ENCODE peak calls at places on chromosomes 3 and 15, in eight cellular contexts. J is retina; R is SW480; T is HEK293T; W is activated T-helper 1 cell treated with anti-CD3 and anti-CD28 coated beads, Interleukin-12 subunit alpha, Interleukin-12 subunit beta, Interleukin-2, Interleukin-4 antibody, amounts not matched to agents 30 ng/mL and 10 ng/mL and 1 ng/mL, durations not matched to agents 14 hours and 24 hours and 36 hours; Y is HS-5; G is activated T-cell treated with anti-CD3 and anti-CD28 coated beads for 48 hours; K is A172. U is an unnamed sample.

GRCh38 chr3:132660745-132661067 is 577 bp downstream of the UBA5 start:
- DNase-seq in J (no peak), R (no peak), T (no peak), W (no peak), Y (no peak), G (no peak), K (peak; percentile 30), U (no peak)

GRCh38 chr15:68241088-68241935 is 11.8 kb upstream of the CLN6 start:
- DNase-seq in J (no peak), R (no peak), T (no peak), W (no peak), Y (no peak), G (no peak), K (no peak), U (no peak)

GRCh38 chr3:57078366-57079220 is 18.1 kb downstream of the SPATA12 start:
- DNase-seq in J (peak; percentile 78), R (peak; percentile 66), T (peak; percentile 57), W (no peak), Y (no peak), G (peak; percentile 14), K (peak; percentile 46), U (no peak)

GRCh38 chr3:126419886-126420786 is 25.4 kb downstream of the CFAP100 start:
- DNase-seq in J (no peak), R (peak; percentile 33), T (no peak), W (no peak), Y (no peak), G (no peak), K (peak; percentile 47), U (no peak)

GRCh38 chr3:166013073-166013679 is 176.0 kb upstream of the BCHE start:
- DNase-seq in J (no peak), R (peak; percentile 26), T (peak; percentile 10), W (no peak), Y (peak; percentile 22), G (no peak), K (peak; percentile 55), U (peak; percentile 8)

GRCh38 chr15:46853600-46853999 is 863.7 kb upstream of the SEMA6D start:
- DNase-seq in J (no peak), R (no peak), T (no peak), W (no peak), Y (no peak), G (no peak), K (no peak), U (no peak)

GRCh38 chr3:65955792-65956477 is 82.8 kb downstream of the MAGI1 start:
- DNase-seq in J (no peak), R (peak; percentile 71), T (no peak), W (no peak), Y (peak; percentile 74), G (no peak), K (peak; percentile 76), U (peak; percentile 60)

GRCh38 chr3:138625707-138626365 is 17.3 kb downstream of the FAIM start:
- DNase-seq in J (no peak), R (peak; percentile 28), T (no peak), W (no peak), Y (peak; percentile 37), G (no peak), K (peak; percentile 68), U (peak; percentile 29)

GRCh38 chr3:45232531-45232930 is 6.4 kb upstream of the TMEM158 start:
- DNase-seq in J (no peak), R (no peak), T (no peak), W (no peak), Y (no peak), G (no peak), K (no peak), U (no peak)

GRCh38 chr15:99057697-99058420 is 47.0 kb upstream of the SYNM start:
- DNase-seq in J (peak; percentile 31), R (no peak), T (no peak), W (no peak), Y (no peak), G (no peak), K (no peak), U (no peak)

GRCh38 chr3:26118165-26118564 is 328.3 kb downstream of the OXSM start:
- DNase-seq in J (no peak), R (no peak), T (peak; percentile 17), W (no peak), Y (no peak), G (no peak), K (no peak), U (no peak)

GRCh38 chr3:166367947-166368533 is 530.8 kb upstream of the BCHE start:
- DNase-seq in J (no peak), R (no peak), T (no peak), W (no peak), Y (no peak), G (no peak), K (peak; percentile 6), U (no peak)

GRCh38 chr3:6189384-6189783 is 671.5 kb upstream of the GRM7 start:
- DNase-seq in J (no peak), R (no peak), T (no peak), W (no peak), Y (no peak), G (no peak), K (no peak), U (no peak)

GRCh38 chr15:43241100-43241499 is 20.3 kb upstream of the EPB42 start:
- DNase-seq in J (no peak), R (no peak), T (no peak), W (no peak), Y (no peak), G (no peak), K (no peak), U (no peak)

GRCh38 chr15:96066126-96066525 is 264.4 kb upstream of the NR2F2 start:
- DNase-seq in J (no peak), R (no peak), T (no peak), W (no peak), Y (no peak), G (no peak), K (no peak), U (no peak)

GRCh38 chr3:192921793-192922192 is 4.1 kb upstream of the MB21D2 start:
- DNase-seq in J (no peak), R (no peak), T (no peak), W (no peak), Y (no peak), G (no peak), K (no peak), U (no peak)

GRCh38 chr15:78047631-78048409 is 29.7 kb downstream of the TBC1D2B start:
- DNase-seq in J (no peak), R (no peak), T (no peak), W (no peak), Y (no peak), G (no peak), K (peak; percentile 29), U (no peak)

GRCh38 chr15:44715142-44715796 is 4.0 kb downstream of the B2M start:
- DNase-seq in J (no peak), R (no peak), T (no peak), W (no peak), Y (no peak), G (no peak), K (no peak), U (no peak)

GRCh38 chr15:28885630-28886430 is at the start of gene APBA2:
- DNase-seq in J (peak; percentile 89), R (no peak), T (peak; percentile 65), W (peak; percentile 6), Y (no peak), G (peak; percentile 52), K (no peak), U (no peak)

GRCh38 chr3:69326821-69327433 is 59.0 kb downstream of the FRMD4B start:
- DNase-seq in J (no peak), R (no peak), T (no peak), W (peak; percentile 67), Y (no peak), G (peak; percentile 39), K (peak; percentile 11), U (no peak)

GRCh38 chr3:197541756-197542539 is 13.8 kb downstream of the BDH1 start:
- DNase-seq in J (peak; percentile 44), R (no peak), T (no peak), W (no peak), Y (no peak), G (no peak), K (peak; percentile 93), U (no peak)

GRCh38 chr3:160194438-160194837 is 30.8 kb upstream of the C3orf80 start:
- DNase-seq in J (no peak), R (no peak), T (no peak), W (no peak), Y (no peak), G (no peak), K (no peak), U (no peak)

GRCh38 chr3:196650740-196651311 is 11.3 kb downstream of the NRROS start:
- DNase-seq in J (no peak), R (peak; percentile 55), T (no peak), W (no peak), Y (peak; percentile 91), G (no peak), K (peak; percentile 97), U (peak; percentile 77)

GRCh38 chr3:107068980-107069379 is 308.3 kb upstream of the CCDC54 start:
- DNase-seq in J (no peak), R (peak; percentile 14), T (no peak), W (no peak), Y (peak; percentile 75), G (no peak), K (peak; percentile 67), U (peak; percentile 29)

GRCh38 chr15:31325432-31325975 is 1.1 kb upstream of the KLF13 start:
- DNase-seq in J (no peak), R (peak; percentile 6), T (peak; percentile 21), W (peak; percentile 41), Y (no peak), G (no peak), K (no peak), U (no peak)

GRCh38 chr15:78103406-78104118 is 11.2 kb downstream of the SH2D7 start:
- DNase-seq in J (no peak), R (no peak), T (no peak), W (peak; percentile 72), Y (no peak), G (peak; percentile 56), K (no peak), U (no peak)

GRCh38 chr3:129425619-129426018 is 2.8 kb downstream of the EFCAB12 start:
- DNase-seq in J (no peak), R (no peak), T (no peak), W (no peak), Y (no peak), G (no peak), K (no peak), U (no peak)

GRCh38 chr15:98000249-98001203 is 40.0 kb downstream of the ARRDC4 start:
- DNase-seq in J (no peak), R (peak; percentile 96), T (no peak), W (no peak), Y (no peak), G (no peak), K (peak; percentile 55), U (no peak)

GRCh38 chr3:143329567-143330164 is 210.1 kb downstream of the CHST2 start:
- DNase-seq in J (peak; percentile 59), R (no peak), T (no peak), W (no peak), Y (no peak), G (no peak), K (no peak), U (no peak)

GRCh38 chr15:68304611-68305337 is 27.2 kb downstream of the FEM1B start:
- DNase-seq in J (no peak), R (no peak), T (no peak), W (no peak), Y (no peak), G (no peak), K (no peak), U (no peak)

GRCh38 chr15:69539316-69539715 is 86.7 kb downstream of the RPLP1 start:
- DNase-seq in J (no peak), R (no peak), T (no peak), W (no peak), Y (no peak), G (no peak), K (no peak), U (no peak)

GRCh38 chr15:99207672-99208071 is 41.7 kb downstream of the TTC23 start:
- DNase-seq in J (no peak), R (no peak), T (no peak), W (no peak), Y (no peak), G (no peak), K (no peak), U (no peak)

GRCh38 chr3:133935843-133936825 is 40.5 kb upstream of the RAB6B start:
- DNase-seq in J (no peak), R (no peak), T (no peak), W (no peak), Y (no peak), G (no peak), K (no peak), U (no peak)

GRCh38 chr15:98083203-98083910 is 122.9 kb downstream of the ARRDC4 start:
- DNase-seq in J (peak; percentile 6), R (no peak), T (peak; percentile 34), W (no peak), Y (no peak), G (no peak), K (no peak), U (no peak)